ENCODE peak calls at places on chromosome 15, in nine cellular contexts. Z is lower leg skin; V is A549; B is cardiac muscle cell; S is globus pallidus; W is sciatic nerve; Y is WERI-Rb-1; D is Peyer's patch; U is activated effector memory CD4-positive, alpha-beta T cell treated with Interleukin-2 at 50 U/mL for 16 hours. R is an unnamed sample.

GRCh38 chr15:41653760-41654159 is 6.4 kb upstream of the MGA start:
- DNase-seq in U (no peak), S (no peak), V (no peak), W (no peak), Z (no peak), D (no peak), Y (no peak), B (no peak), R (no peak)

GRCh38 chr15:92909131-92909781 is 9.1 kb downstream of the CHD2 start:
- DNase-seq in Z (no peak), V (no peak), S (no peak), W (no peak), B (peak; percentile 67), Y (no peak), D (no peak), U (no peak), R (no peak)

GRCh38 chr15:87031545-87032230 is 952.0 kb downstream of the AGBL1 start:
- DNase-seq in V (no peak), D (no peak), S (no peak), U (no peak), W (no peak), Z (no peak), B (peak; percentile 1), Y (no peak), R (no peak)

GRCh38 chr15:93250905-93251304 is 161.9 kb upstream of the RGMA start:
- DNase-seq in B (no peak), S (no peak), Z (peak; percentile 70), U (no peak), V (no peak), W (no peak), D (no peak), Y (no peak), R (no peak)

GRCh38 chr15:70200511-70200991 is 102.8 kb upstream of the TLE3 start:
- DNase-seq in W (no peak), B (peak; percentile 49), V (no peak), D (no peak), Z (peak; percentile 84), U (no peak), Y (peak; percentile 14), S (no peak), R (no peak)

GRCh38 chr15:59160880-59161593 is 45.6 kb upstream of the LDHAL6B start:
- DNase-seq in B (peak; percentile 13), S (no peak), D (no peak), U (no peak), Z (peak; percentile 82), Y (peak; percentile 68), W (no peak), V (peak; percentile 59), R (no peak)

GRCh38 chr15:80434926-80435720 is 30.9 kb downstream of the ARNT2 start:
- DNase-seq in W (no peak), B (no peak), Z (peak; percentile 65), S (no peak), V (no peak), Y (no peak), U (no peak), D (no peak), R (no peak)

GRCh38 chr15:31574761-31575160 is 248.1 kb downstream of the KLF13 start:
- DNase-seq in U (no peak), V (no peak), Y (no peak), Z (no peak), S (peak; percentile 27), D (no peak), W (no peak), B (peak; percentile 7), R (no peak)

GRCh38 chr15:42800731-42801474 is 64.0 kb upstream of the CDAN1 start:
- DNase-seq in B (no peak), U (no peak), Y (peak; percentile 23), S (no peak), Z (no peak), D (no peak), V (peak; percentile 5), W (no peak), R (peak; percentile 3)

GRCh38 chr15:70169147-70169546 is 71.4 kb upstream of the TLE3 start:
- DNase-seq in Z (no peak), V (no peak), D (no peak), W (no peak), S (no peak), U (no peak), Y (no peak), B (no peak), R (no peak)

GRCh38 chr15:69533504-69533903 is 80.9 kb downstream of the RPLP1 start:
- DNase-seq in V (no peak), D (no peak), S (no peak), Z (no peak), Y (no peak), W (no peak), B (no peak), U (no peak), R (no peak)

GRCh38 chr15:39657181-39657580 is 76.3 kb downstream of the THBS1 start:
- DNase-seq in V (no peak), D (no peak), S (no peak), W (no peak), Z (no peak), B (peak; percentile 7), U (no peak), Y (no peak), R (no peak)

GRCh38 chr15:87144775-87145174 is 1065.1 kb downstream of the AGBL1 start:
- DNase-seq in S (no peak), B (peak; percentile 5), D (no peak), V (no peak), W (no peak), U (no peak), Y (peak; percentile 9), Z (no peak), R (no peak)

GRCh38 chr15:77864211-77865105 is 213.1 kb downstream of the TBC1D2B start:
- DNase-seq in W (peak; percentile 32), D (peak; percentile 41), B (no peak), S (no peak), U (no peak), Y (no peak), V (no peak), Z (peak; percentile 76), R (no peak)

GRCh38 chr15:99014803-99015676 is 7.4 kb upstream of the PGPEP1L start:
- DNase-seq in Y (peak; percentile 58), D (peak; percentile 71), Z (peak; percentile 90), U (no peak), V (peak; percentile 77), S (no peak), B (peak; percentile 52), W (peak; percentile 64), R (no peak)

GRCh38 chr15:53490341-53490740 is 269.1 kb downstream of the WDR72 start:
- DNase-seq in B (no peak), S (no peak), D (no peak), Y (no peak), Z (no peak), U (no peak), W (no peak), V (no peak), R (no peak)

GRCh38 chr15:88911766-88912118 is 1.4 kb downstream of the MFGE8 start:
- DNase-seq in U (no peak), D (no peak), V (peak; percentile 53), Y (peak; percentile 90), Z (peak; percentile 85), B (no peak), S (no peak), W (peak; percentile 55), R (no peak)

GRCh38 chr15:47339800-47340575 is 377.3 kb upstream of the SEMA6D start:
- DNase-seq in U (no peak), Y (no peak), D (no peak), V (no peak), S (no peak), Z (no peak), W (no peak), B (peak; percentile 25), R (no peak)

GRCh38 chr15:38635170-38635569 is 70.6 kb upstream of the RASGRP1 start:
- DNase-seq in S (no peak), W (no peak), Z (no peak), U (no peak), Y (no peak), B (no peak), D (no peak), V (no peak), R (no peak)

GRCh38 chr15:48592221-48592731 is 53.2 kb downstream of the FBN1 start:
- DNase-seq in Y (no peak), D (no peak), W (no peak), B (peak; percentile 99), V (peak; percentile 9), S (no peak), Z (no peak), U (no peak), R (no peak)

GRCh38 chr15:76012021-76012551 is at the start of gene NRG4:
- DNase-seq in U (no peak), Z (no peak), Y (no peak), D (no peak), B (peak; percentile 11), W (no peak), S (no peak), V (peak; percentile 71), R (no peak)

GRCh38 chr15:62219799-62220198 is 54.7 kb upstream of the C2CD4B start:
- DNase-seq in W (no peak), D (no peak), S (no peak), Y (no peak), Z (no peak), U (no peak), V (no peak), B (no peak), R (no peak)

R was measured in iPS DF 19.7.